ENCODE peak calls at places on chromosome 17, in seven cellular contexts. F is suprapubic skin, I is stomach, V is tibial artery, J is thoracic aorta, S is heart left ventricle, N is endodermal cell. M is an unnamed sample.

GRCh38 chr17:6066183-6066948 is 3.8 kb upstream of the WSCD1 start:
- DNase-seq in F (no peak), I (no peak), V (no peak), J (no peak), S (no peak), N (no peak), M (no peak)

GRCh38 chr17:77830816-77831490 is 127.5 kb upstream of the TNRC6C start:
- DNase-seq in F (peak; percentile 42), I (no peak), V (peak; percentile 68), J (no peak), S (no peak), N (peak; percentile 50), M (peak; percentile 40)

GRCh38 chr17:77599699-77600098 is 358.8 kb upstream of the TNRC6C start:
- DNase-seq in F (no peak), I (no peak), V (no peak), J (no peak), S (no peak), N (no peak), M (no peak)

GRCh38 chr17:50356418-50356817 is 10.5 kb downstream of the XYLT2 start:
- DNase-seq in F (peak; percentile 52), I (peak; percentile 22), V (no peak), J (no peak), S (no peak), N (peak; percentile 32), M (no peak)

GRCh38 chr17:935485-935884 is 44.1 kb downstream of the NXN start:
- DNase-seq in F (no peak), I (no peak), V (no peak), J (no peak), S (no peak), N (no peak), M (no peak)

GRCh38 chr17:4449736-4450135 is 16.0 kb downstream of the SPNS3 start:
- DNase-seq in F (no peak), I (peak; percentile 44), V (no peak), J (no peak), S (no peak), N (no peak), M (peak; percentile 81)

GRCh38 chr17:74552037-74552436 is 6.1 kb upstream of the CD300C start:
- DNase-seq in F (no peak), I (no peak), V (no peak), J (no peak), S (no peak), N (no peak), M (no peak)

GRCh38 chr17:1759529-1759928 is 2.3 kb upstream of the SERPINF1 start:
- DNase-seq in F (no peak), I (no peak), V (no peak), J (no peak), S (no peak), N (no peak), M (no peak)

GRCh38 chr17:5364696-5365095 is 54.8 kb downstream of the NUP88 start:
- DNase-seq in F (no peak), I (no peak), V (no peak), J (no peak), S (no peak), N (no peak), M (no peak)

GRCh38 chr17:13931111-13931526 is 138.2 kb upstream of the COX10 start:
- DNase-seq in F (no peak), I (no peak), V (no peak), J (no peak), S (peak; percentile 54), N (no peak), M (no peak)

GRCh38 chr17:73944366-73944765 is 259.1 kb upstream of the RPL38 start:
- DNase-seq in F (no peak), I (no peak), V (no peak), J (no peak), S (no peak), N (no peak), M (no peak)

GRCh38 chr17:2571523-2572303 is 21.7 kb upstream of the PAFAH1B1 start:
- DNase-seq in F (no peak), I (no peak), V (no peak), J (no peak), S (no peak), N (no peak), M (no peak)

GRCh38 chr17:37519241-37519985 is 29.7 kb downstream of the DUSP14 start:
- DNase-seq in F (no peak), I (no peak), V (no peak), J (no peak), S (no peak), N (peak; percentile 26), M (no peak)

GRCh38 chr17:76199466-76199865 is 40.8 kb downstream of the RNF157 start:
- DNase-seq in F (no peak), I (no peak), V (no peak), J (no peak), S (no peak), N (no peak), M (no peak)

GRCh38 chr17:36147601-36148000 is 28.8 kb downstream of the TBC1D3B start:
- DNase-seq in F (no peak), I (no peak), V (no peak), J (no peak), S (no peak), N (peak; percentile 45), M (no peak)

GRCh38 chr17:6092182-6092922 is 22.2 kb downstream of the WSCD1 start:
- DNase-seq in F (no peak), I (no peak), V (peak; percentile 47), J (no peak), S (no peak), N (no peak), M (peak; percentile 45)

GRCh38 chr17:42068979-42069378 is 18.6 kb upstream of the C17orf113 start:
- DNase-seq in F (no peak), I (no peak), V (no peak), J (no peak), S (no peak), N (peak; percentile 77), M (no peak)

DNA sequence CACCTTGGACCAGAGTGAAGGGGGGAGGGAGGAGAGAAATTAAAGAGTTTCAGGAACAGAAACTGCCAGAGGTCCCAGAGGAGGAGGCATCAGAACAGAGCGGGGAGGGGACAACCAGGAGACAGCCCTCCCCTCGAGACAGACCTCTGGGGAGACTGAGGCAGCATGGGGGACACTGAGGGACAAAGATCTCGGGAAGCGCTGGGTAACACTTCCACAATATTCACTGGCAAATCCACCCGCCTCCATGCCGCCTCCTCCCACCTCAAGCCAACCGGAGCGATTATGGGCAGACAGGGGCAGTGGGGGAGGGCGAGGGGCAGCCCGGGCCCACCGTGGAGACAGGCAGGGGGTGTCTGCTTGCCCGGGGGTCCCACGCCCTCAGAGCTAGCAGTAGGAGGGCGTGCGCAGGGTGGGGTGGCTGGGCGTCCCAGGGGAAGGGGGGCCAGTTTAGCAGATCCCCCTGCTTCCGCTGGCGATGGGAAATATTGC is 1.2 kb downstream of the PCGF2 start:
- DNase-seq in F (no peak), I (no peak), V (no peak), J (no peak), S (no peak), N (peak; percentile 72), M (no peak)
- H3K4me1 ChIP-seq in F (peaks cover 73% of the 10 kb centered on the region), I (peaks cover 92% of the 10 kb centered on the region), V (peaks cover 28% of the 10 kb centered on the region), J (peaks cover 51% of the 10 kb centered on the region), S (peaks cover 84% of the 10 kb centered on the region), N (peaks cover 5% of the 10 kb centered on the region), M (peaks cover 56% of the 10 kb centered on the region)

GRCh38 chr17:61280338-61280737 is 119.3 kb upstream of the TBX2 start:
- DNase-seq in F (no peak), I (no peak), V (no peak), J (no peak), S (no peak), N (no peak), M (no peak)
- TF ChIP-seq CTCF in F (no peak), I (no peak), V (no peak), J (no peak), S (no peak), N (no peak), M (no peak)

GRCh38 chr17:48052956-48053757 is 5.0 kb downstream of the NFE2L1 start:
- DNase-seq in F (no peak), I (peak; percentile 39), V (peak; percentile 93), J (peak; percentile 20), S (peak; percentile 91), N (peak; percentile 65), M (peak; percentile 35)
- H3K4me1 ChIP-seq in F (peaks cover 94% of the 10 kb centered on the region), I (peaks cover 71% of the 10 kb centered on the region), V (peaks cover 60% of the 10 kb centered on the region), J (peaks cover 68% of the 10 kb centered on the region), S (peaks cover 91% of the 10 kb centered on the region), N (peaks cover 32% of the 10 kb centered on the region), M (peaks cover 67% of the 10 kb centered on the region)

DNA sequence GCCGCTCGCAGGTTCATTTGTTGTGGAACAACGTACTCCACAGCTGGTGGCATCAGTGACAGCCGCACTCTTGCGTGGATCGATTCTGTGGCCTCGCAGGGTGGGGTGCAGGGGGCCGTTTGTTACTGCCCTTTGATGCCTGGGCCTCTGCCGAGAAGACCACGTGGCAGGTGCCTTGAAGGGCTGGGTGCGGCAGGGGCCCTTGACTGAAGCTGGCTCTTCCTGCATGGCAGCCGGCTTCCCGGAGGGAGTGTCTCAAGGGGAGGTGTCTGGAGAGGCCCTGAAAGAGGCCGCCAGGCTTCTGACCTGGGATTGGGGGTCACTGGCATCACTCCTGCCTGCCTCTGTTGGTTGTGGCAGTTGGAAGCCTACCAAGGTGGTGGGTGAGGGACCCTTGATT is 43.8 kb downstream of the TBCD start:
- DNase-seq in F (no peak), I (no peak), V (no peak), J (no peak), S (no peak), N (no peak), M (peak; percentile 87)
- TF ChIP-seq CTCF in F (no peak), I (no peak), V (no peak), J (no peak), S (no peak), N (no peak), M (no peak)

GRCh38 chr17:55462234-55462633 is 40.6 kb upstream of the MMD start:
- DNase-seq in F (no peak), I (no peak), V (no peak), J (no peak), S (no peak), N (no peak), M (no peak)

GRCh38 chr17:55458977-55459376 is 37.3 kb upstream of the MMD start:
- DNase-seq in F (no peak), I (no peak), V (no peak), J (no peak), S (no peak), N (no peak), M (no peak)

GRCh38 chr17:55466671-55467070 is 44.6 kb downstream of the SMIM36 start:
- DNase-seq in F (no peak), I (no peak), V (no peak), J (no peak), S (no peak), N (peak; percentile 64), M (no peak)

GRCh38 chr17:55462711-55463110 is 41.1 kb upstream of the MMD start:
- DNase-seq in F (no peak), I (no peak), V (no peak), J (no peak), S (no peak), N (no peak), M (no peak)

GRCh38 chr17:55463600-55463999 is 42.0 kb upstream of the MMD start:
- DNase-seq in F (no peak), I (no peak), V (no peak), J (no peak), S (no peak), N (no peak), M (no peak)
- H3K4me1 ChIP-seq in F (peaks cover 4% of the 10 kb centered on the region), I (no peaks in the 10 kb centered on the region), V (no peaks in the 10 kb centered on the region), J (no peaks in the 10 kb centered on the region), S (no peaks in the 10 kb centered on the region), N (no peaks in the 10 kb centered on the region), M (no peaks in the 10 kb centered on the region)

M was measured in upper lobe of right lung.